ENCODE peak calls at places on chromosomes 13 and 19, in four cellular contexts. Q is IMR-90, J is BJ, L is lower lobe of right lung. F is an unnamed sample.

GRCh38 chr13:23460309-23460708 is 26.8 kb upstream of the SACS start:
- DNase-seq in Q (no peak), J (no peak), L (no peak), F (no peak)

GRCh38 chr13:58480011-58480410 is 848.5 kb downstream of the PCDH17 start:
- DNase-seq in Q (no peak), J (no peak), L (no peak), F (no peak)

GRCh38 chr13:111337741-111338140 is 17.3 kb downstream of the TEX29 start:
- DNase-seq in Q (peak), J (no peak), L (no peak), F (no peak)

GRCh38 chr19:35030257-35031071 is at the start of gene SCN1B:
- DNase-seq in Q (peak), J (no peak), L (no peak), F (peak)

GRCh38 chr13:71417205-71417604 is 449.8 kb downstream of the DACH1 start:
- DNase-seq in Q (peak), J (no peak), L (no peak), F (no peak)

GRCh38 chr19:4343056-4343844 is at the start of gene MPND:
- DNase-seq in Q (peak), J (no peak), L (peak), F (peak)

GRCh38 chr19:46890423-46891170 is 29.8 kb downstream of the ARHGAP35 start:
- DNase-seq in Q (peak), J (peak), L (no peak), F (no peak)

GRCh38 chr19:17784201-17785008 is 10.5 kb upstream of the B3GNT3 start:
- DNase-seq in Q (peak), J (no peak), L (peak), F (peak)

GRCh38 chr13:76773695-76774094 is 112.5 kb downstream of the KCTD12 start:
- DNase-seq in Q (no peak), J (no peak), L (no peak), F (no peak)

GRCh38 chr19:18086590-18087138 is at the start of gene IL12RB1:
- DNase-seq in Q (no peak), J (no peak), L (peak), F (no peak)

GRCh38 chr13:113084094-113084942 is 21.3 kb upstream of the F7 start:
- DNase-seq in Q (no peak), J (no peak), L (peak), F (peak)

GRCh38 chr19:54211214-54211613 is 10.6 kb downstream of the RPS9 start:
- DNase-seq in Q (no peak), J (no peak), L (no peak), F (peak)

GRCh38 chr19:20077791-20078463 is at the start of gene ZNF90:
- DNase-seq in Q (peak), J (peak), L (peak), F (peak)

GRCh38 chr13:105773887-105774538 is 761.4 kb downstream of the EFNB2 start:
- DNase-seq in Q (peak), J (no peak), L (no peak), F (no peak)

GRCh38 chr19:3346677-3347353 is 19.6 kb upstream of the NFIC start:
- DNase-seq in Q (no peak), J (no peak), L (no peak), F (peak)

GRCh38 chr13:73174521-73175010 is 115.8 kb downstream of the KLF5 start:
- DNase-seq in Q (no peak), J (no peak), L (no peak), F (no peak)

GRCh38 chr19:33273065-33273736 is 29.1 kb downstream of the CEBPA start:
- DNase-seq in Q (no peak), J (no peak), L (no peak), F (peak)

GRCh38 chr19:18112989-18113478 is 15.5 kb downstream of the MAST3 start:
- DNase-seq in Q (peak), J (no peak), L (peak), F (peak)

GRCh38 chr13:65342938-65343337 is 1887.2 kb downstream of the PCDH9 start:
- DNase-seq in Q (peak), J (no peak), L (no peak), F (no peak)

GRCh38 chr13:44819245-44819644 is 170.0 kb downstream of the NUFIP1 start:
- DNase-seq in Q (peak), J (no peak), L (no peak), F (no peak)

GRCh38 chr13:67130444-67130843 is 99.7 kb downstream of the PCDH9 start:
- DNase-seq in Q (no peak), J (no peak), L (no peak), F (no peak)

GRCh38 chr19:27671876-27672275 is 1541.1 kb downstream of the UQCRFS1 start:
- DNase-seq in Q (no peak), J (no peak), L (no peak), F (no peak)